ENCODE peak calls at places on chromosomes 4 and X, in ten cellular contexts. M, I, E, X, S, U, Z, P, H and Y are unnamed samples.
A peak's percentile ranks its signal among the peaks of the same experiment; 100 is the strongest.

GRCh38 chr4:15670576-15670975 is 11.1 kb upstream of the FAM200B start:
- DNase-seq in M (no peak), I (no peak), E (no peak), X (no peak), S (no peak), U (no peak), Z (no peak), P (no peak), H (no peak), Y (no peak)

GRCh38 chrX:3216581-3216980 is 129.9 kb downstream of the MXRA5 start:
- DNase-seq in M (peak; percentile 20), I (no peak), E (no peak), X (no peak), S (no peak), U (no peak), Z (no peak), P (peak; percentile 8), H (no peak), Y (no peak)

GRCh38 chr4:25814323-25814722 is 48.5 kb downstream of the SEL1L3 start:
- DNase-seq in M (peak; percentile 63), I (peak; percentile 49), E (peak; percentile 41), X (no peak), S (peak; percentile 66), U (no peak), Z (peak; percentile 72), P (no peak), H (peak; percentile 18), Y (peak; percentile 87)

GRCh38 chrX:111869639-111870034 is 6.3 kb upstream of the TRPC5OS start:
- DNase-seq in M (peak; percentile 63), I (peak; percentile 35), E (peak; percentile 16), X (peak; percentile 44), S (peak; percentile 35), U (no peak), Z (no peak), P (peak; percentile 85), H (peak; percentile 59), Y (no peak)

GRCh38 chrX:2666491-2666890 is 24.6 kb upstream of the CD99 start:
- DNase-seq in M (no peak), I (no peak), E (no peak), X (no peak), S (no peak), U (no peak), Z (no peak), P (no peak), H (no peak), Y (no peak)

GRCh38 chr4:105520819-105521790 is 31.3 kb upstream of the ARHGEF38 start:
- DNase-seq in M (peak; percentile 32), I (peak; percentile 36), E (peak; percentile 20), X (peak; percentile 69), S (peak; percentile 31), U (no peak), Z (no peak), P (peak; percentile 63), H (peak; percentile 61), Y (no peak)

GRCh38 chr4:8877780-8878040 is 6.1 kb upstream of the HMX1 start:
- DNase-seq in M (no peak), I (no peak), E (no peak), X (no peak), S (no peak), U (no peak), Z (no peak), P (no peak), H (no peak), Y (no peak)

GRCh38 chr4:6416518-6417286 is 55.7 kb downstream of the PPP2R2C start:
- DNase-seq in M (no peak), I (no peak), E (no peak), X (peak; percentile 85), S (no peak), U (no peak), Z (no peak), P (no peak), H (no peak), Y (no peak)

GRCh38 chr4:655735-656151 is 18.3 kb downstream of the ATP5ME start:
- DNase-seq in M (no peak), I (no peak), E (no peak), X (no peak), S (no peak), U (no peak), Z (no peak), P (no peak), H (no peak), Y (peak; percentile 59)

DNA sequence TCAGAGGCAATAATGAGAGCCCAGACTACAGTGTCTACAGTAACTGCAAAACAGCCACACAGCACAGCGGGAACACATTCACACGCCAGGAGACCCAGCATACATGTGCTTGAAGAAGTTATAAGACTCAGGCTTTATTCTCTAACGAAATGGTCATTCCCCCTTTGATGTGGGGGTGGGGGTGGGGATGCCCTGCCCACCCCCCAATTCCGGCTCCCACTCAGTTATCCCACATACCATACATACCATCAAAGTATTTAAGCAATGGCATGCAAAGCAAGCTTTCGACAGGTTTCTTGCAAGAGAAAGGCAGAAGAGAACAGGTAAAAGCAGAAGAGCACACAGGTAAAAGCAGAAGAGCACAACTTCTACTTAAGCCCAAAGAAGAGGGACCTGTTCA is 3.6 kb downstream of the MECP2 start:
- DNase-seq in M (no peak), I (no peak), E (no peak), X (no peak), S (no peak), U (no peak), Z (no peak), P (no peak), H (no peak), Y (no peak)
- H3K4me3 ChIP-seq in M (no peak overlapping the region), I (no peak overlapping the region), E (peak overlapping the region; percentile 80), X (no peak overlapping the region), S (no peak overlapping the region), U (no peak overlapping the region), Z (peak overlapping the region; percentile 14), P (no peak overlapping the region), H (no peak overlapping the region), Y (no peak overlapping the region)

GRCh38 chr4:109433281-109434006 is at the start of gene SEC24B:
- DNase-seq in M (peak; percentile 62), I (peak; percentile 81), E (peak; percentile 94), X (peak; percentile 93), S (peak; percentile 92), U (peak; percentile 82), Z (peak; percentile 93), P (peak; percentile 91), H (peak; percentile 67), Y (peak; percentile 95)

GRCh38 chr4:109434007-109434792 is 585 bp downstream of the SEC24B start:
- DNase-seq in M (peak; percentile 18), I (peak; percentile 25), E (peak; percentile 56), X (peak; percentile 64), S (peak; percentile 59), U (peak; percentile 29), Z (peak; percentile 69), P (peak; percentile 41), H (peak; percentile 21), Y (peak; percentile 66)

GRCh38 chr4:109436504-109436903 is 2.9 kb downstream of the SEC24B start:
- DNase-seq in M (no peak), I (no peak), E (no peak), X (no peak), S (no peak), U (no peak), Z (no peak), P (no peak), H (no peak), Y (no peak)

GRCh38 chr4:109435635-109436034 is 2.0 kb downstream of the SEC24B start:
- DNase-seq in M (no peak), I (no peak), E (no peak), X (no peak), S (peak; percentile 65), U (no peak), Z (no peak), P (no peak), H (no peak), Y (no peak)

DNA sequence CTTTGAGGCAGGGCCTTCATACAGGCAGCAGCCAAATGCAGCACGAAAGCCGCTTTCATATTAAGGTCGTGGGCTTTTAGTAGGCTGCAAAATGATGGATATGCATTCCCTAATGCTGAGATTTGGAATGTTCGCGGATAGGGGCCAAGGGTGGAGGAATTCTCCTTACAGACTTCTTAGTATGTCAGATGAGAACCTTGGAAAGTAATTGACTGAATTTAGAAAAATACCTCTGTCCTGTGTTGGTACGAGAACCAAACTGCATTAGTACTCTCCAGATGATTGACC is 1.1 kb downstream of the SEC24B start:
- DNase-seq in M (peak; percentile 37), I (no peak), E (no peak), X (no peak), S (no peak), U (no peak), Z (no peak), P (no peak), H (no peak), Y (no peak)
- H3K27ac ChIP-seq in M (peak overlapping the region; percentile 40), I (peak overlapping the region; percentile 56), E (peak overlapping the region; percentile 82), X (peak overlapping the region; percentile 51), S (peak overlapping the region; percentile 93), U (peak overlapping the region; percentile 97), Z (peak overlapping the region; percentile 93), P (peak overlapping the region; percentile 98), H (no peak overlapping the region), Y (no peak overlapping the region)

GRCh38 chr4:108144451-108144850 is 24.3 kb downstream of the LEF1 start:
- DNase-seq in M (no peak), I (no peak), E (no peak), X (no peak), S (peak; percentile 18), U (no peak), Z (no peak), P (no peak), H (no peak), Y (no peak)
- H3K4me1 ChIP-seq in M (no peaks in the 10 kb centered on the region), I (no peaks in the 10 kb centered on the region), E (no peaks in the 10 kb centered on the region), X (no peaks in the 10 kb centered on the region), S (no peaks in the 10 kb centered on the region), U (no peaks in the 10 kb centered on the region), Z (no peaks in the 10 kb centered on the region), P (no peaks in the 10 kb centered on the region), H (no peaks in the 10 kb centered on the region), Y (no peaks in the 10 kb centered on the region)

GRCh38 chrX:124212622-124213021 is 119.8 kb upstream of the TEX13D start:
- DNase-seq in M (no peak), I (peak; percentile 23), E (no peak), X (no peak), S (no peak), U (no peak), Z (no peak), P (no peak), H (no peak), Y (no peak)
- H3K4me3 ChIP-seq in M (no peak overlapping the region), I (no peak overlapping the region), E (no peak overlapping the region), X (no peak overlapping the region), S (no peak overlapping the region), U (no peak overlapping the region), Z (no peak overlapping the region), P (no peak overlapping the region), H (no peak overlapping the region), Y (no peak overlapping the region)